ENCODE peak calls at places on chromosomes 7 and 10, in six cellular contexts. One of them, this sample, is unnamed. For H3K4me1, the result is how much of the 10 kb centered on the place peaks cover.

GRCh38 chr10:6402349-6402709 is 177.7 kb downstream of the PRKCQ start:
- DNase-seq in hepatocyte: no peak
- DNase-seq in A549: no peak
- DNase-seq in HCT116: no peak
- DNase-seq in astrocyte: no peak
- DNase-seq in mesendoderm: no peak
- DNase-seq in this sample: no peak

GRCh38 chr7:159038066-159038465 is 106.6 kb downstream of the VIPR2 start:
- DNase-seq in hepatocyte: no peak
- DNase-seq in A549: no peak
- DNase-seq in HCT116: no peak
- DNase-seq in astrocyte: no peak
- DNase-seq in mesendoderm: no peak
- DNase-seq in this sample: no peak

GRCh38 chr7:30276203-30276900 is 8.0 kb upstream of the ZNRF2 start:
- DNase-seq in hepatocyte: peak
- DNase-seq in A549: peak
- DNase-seq in HCT116: peak
- DNase-seq in astrocyte: peak
- DNase-seq in mesendoderm: peak
- DNase-seq in this sample: peak

GRCh38 chr7:93374345-93374940 is 142.3 kb downstream of the VPS50 start:
- DNase-seq in hepatocyte: peak
- DNase-seq in A549: peak
- DNase-seq in HCT116: peak
- DNase-seq in astrocyte: peak
- DNase-seq in mesendoderm: peak
- DNase-seq in this sample: peak

GRCh38 chr10:86372785-86373239 is 6.2 kb upstream of the GRID1 start:
- DNase-seq in hepatocyte: no peak
- DNase-seq in A549: no peak
- DNase-seq in HCT116: no peak
- DNase-seq in astrocyte: no peak
- DNase-seq in mesendoderm: no peak
- DNase-seq in this sample: no peak

GRCh38 chr7:130865408-130866236 is 131.6 kb upstream of the KLF14 start:
- DNase-seq in hepatocyte: peak
- DNase-seq in A549: no peak
- DNase-seq in HCT116: no peak
- DNase-seq in astrocyte: no peak
- DNase-seq in mesendoderm: peak
- DNase-seq in this sample: no peak

GRCh38 chr10:91813251-91813650 is 15.0 kb downstream of the TNKS2 start:
- DNase-seq in hepatocyte: no peak
- DNase-seq in A549: no peak
- DNase-seq in HCT116: no peak
- DNase-seq in astrocyte: no peak
- DNase-seq in mesendoderm: no peak
- DNase-seq in this sample: no peak

GRCh38 chr7:18541871-18542212 is 46.3 kb downstream of the HDAC9 start:
- DNase-seq in hepatocyte: no peak
- DNase-seq in A549: no peak
- DNase-seq in HCT116: no peak
- DNase-seq in astrocyte: no peak
- DNase-seq in mesendoderm: no peak
- DNase-seq in this sample: no peak

GRCh38 chr10:64080071-64080470 is 558.9 kb downstream of the REEP3 start:
- DNase-seq in hepatocyte: no peak
- DNase-seq in A549: no peak
- DNase-seq in HCT116: no peak
- DNase-seq in astrocyte: peak
- DNase-seq in mesendoderm: no peak
- DNase-seq in this sample: no peak

GRCh38 chr10:944034-944831 is 12.7 kb upstream of the LARP4B start:
- DNase-seq in hepatocyte: no peak
- DNase-seq in A549: no peak
- DNase-seq in HCT116: no peak
- DNase-seq in astrocyte: no peak
- DNase-seq in mesendoderm: no peak
- DNase-seq in this sample: peak

GRCh38 chr10:93334181-93334580 is 148.0 kb downstream of the MYOF start:
- DNase-seq in hepatocyte: no peak
- DNase-seq in A549: no peak
- DNase-seq in HCT116: no peak
- DNase-seq in astrocyte: no peak
- DNase-seq in mesendoderm: peak
- DNase-seq in this sample: no peak

GRCh38 chr10:10872035-10872673 is 145.5 kb upstream of the CELF2 start:
- DNase-seq in hepatocyte: peak
- DNase-seq in A549: no peak
- DNase-seq in HCT116: no peak
- DNase-seq in astrocyte: peak
- DNase-seq in mesendoderm: peak
- DNase-seq in this sample: peak

GRCh38 chr10:98006266-98006665 is 24.2 kb downstream of the CRTAC1 start:
- DNase-seq in hepatocyte: peak
- DNase-seq in A549: no peak
- DNase-seq in HCT116: no peak
- DNase-seq in astrocyte: no peak
- DNase-seq in mesendoderm: peak
- DNase-seq in this sample: peak

GRCh38 chr10:88994034-88994433 is 3.4 kb downstream of the FAS start:
- DNase-seq in hepatocyte: no peak
- DNase-seq in A549: no peak
- DNase-seq in HCT116: no peak
- DNase-seq in astrocyte: peak
- DNase-seq in mesendoderm: no peak
- DNase-seq in this sample: no peak

GRCh38 chr10:16360001-16360400 is 76.8 kb upstream of the PTER start:
- DNase-seq in hepatocyte: peak
- DNase-seq in A549: no peak
- DNase-seq in HCT116: no peak
- DNase-seq in astrocyte: no peak
- DNase-seq in mesendoderm: no peak
- DNase-seq in this sample: no peak

GRCh38 chr10:10498781-10499180 is 518.9 kb upstream of the CELF2 start:
- DNase-seq in hepatocyte: no peak
- DNase-seq in A549: no peak
- DNase-seq in HCT116: no peak
- DNase-seq in astrocyte: no peak
- DNase-seq in mesendoderm: no peak
- DNase-seq in this sample: no peak

GRCh38 chr7:144474800-144475521 is 71.5 kb upstream of the NOBOX start:
- DNase-seq in hepatocyte: no peak
- DNase-seq in A549: no peak
- DNase-seq in HCT116: no peak
- DNase-seq in astrocyte: no peak
- DNase-seq in mesendoderm: no peak
- DNase-seq in this sample: no peak

GRCh38 chr10:4331150-4331549 is 494.9 kb upstream of the AKR1E2 start:
- DNase-seq in hepatocyte: no peak
- DNase-seq in A549: no peak
- DNase-seq in HCT116: no peak
- DNase-seq in astrocyte: no peak
- DNase-seq in mesendoderm: peak
- DNase-seq in this sample: no peak

GRCh38 chr7:155451522-155452239 is 6.2 kb upstream of the EN2 start:
- DNase-seq in hepatocyte: no peak
- DNase-seq in A549: no peak
- DNase-seq in HCT116: no peak
- DNase-seq in astrocyte: no peak
- DNase-seq in mesendoderm: peak
- DNase-seq in this sample: no peak

GRCh38 chr10:29557665-29558064 is 77.1 kb downstream of the SVIL start:
- DNase-seq in hepatocyte: no peak
- DNase-seq in A549: no peak
- DNase-seq in HCT116: no peak
- DNase-seq in astrocyte: no peak
- DNase-seq in mesendoderm: no peak
- DNase-seq in this sample: no peak

GRCh38 chr10:93993782-93994668 is at the start of gene PLCE1:
- DNase-seq in hepatocyte: peak
- DNase-seq in A549: peak
- DNase-seq in HCT116: no peak
- DNase-seq in astrocyte: no peak
- DNase-seq in mesendoderm: peak
- DNase-seq in this sample: peak

GRCh38 chr10:43943825-43944360 is 295.2 kb upstream of the ZNF32 start:
- DNase-seq in hepatocyte: no peak
- DNase-seq in A549: no peak
- DNase-seq in HCT116: no peak
- DNase-seq in astrocyte: no peak
- DNase-seq in mesendoderm: no peak
- DNase-seq in this sample: no peak

GRCh38 chr10:44809652-44810051 is 101.5 kb upstream of the TMEM72 start:
- DNase-seq in hepatocyte: no peak
- DNase-seq in A549: no peak
- DNase-seq in HCT116: no peak
- DNase-seq in astrocyte: no peak
- DNase-seq in mesendoderm: peak
- DNase-seq in this sample: no peak

GRCh38 chr10:4763960-4764428 is 62.0 kb upstream of the AKR1E2 start:
- DNase-seq in hepatocyte: no peak
- DNase-seq in A549: no peak
- DNase-seq in HCT116: no peak
- DNase-seq in astrocyte: peak
- DNase-seq in mesendoderm: no peak
- DNase-seq in this sample: no peak

GRCh38 chr7:43589728-43590127 is 6.8 kb downstream of the STK17A start:
- DNase-seq in hepatocyte: no peak
- DNase-seq in A549: no peak
- DNase-seq in HCT116: no peak
- DNase-seq in astrocyte: no peak
- DNase-seq in mesendoderm: no peak
- DNase-seq in this sample: no peak

GRCh38 chr7:107996072-107996824 is 6.7 kb downstream of the LAMB1 start:
- DNase-seq in hepatocyte: no peak
- DNase-seq in A549: no peak
- DNase-seq in HCT116: no peak
- DNase-seq in astrocyte: peak
- DNase-seq in mesendoderm: no peak
- DNase-seq in this sample: no peak

GRCh38 chr10:98376485-98376884 is 38.5 kb downstream of the PYROXD2 start:
- DNase-seq in hepatocyte: no peak
- DNase-seq in A549: no peak
- DNase-seq in HCT116: no peak
- DNase-seq in astrocyte: peak
- DNase-seq in mesendoderm: no peak
- DNase-seq in this sample: no peak

GRCh38 chr7:103079836-103080235 is 4.9 kb downstream of the ARMC10 start:
- DNase-seq in hepatocyte: no peak
- DNase-seq in A549: no peak
- DNase-seq in HCT116: no peak
- DNase-seq in astrocyte: peak
- DNase-seq in mesendoderm: no peak
- DNase-seq in this sample: no peak

GRCh38 chr7:45625067-45625466 is 50.9 kb downstream of the ADCY1 start:
- DNase-seq in hepatocyte: peak
- DNase-seq in A549: no peak
- DNase-seq in HCT116: no peak
- DNase-seq in astrocyte: peak
- DNase-seq in mesendoderm: no peak
- DNase-seq in this sample: no peak

GRCh38 chr10:95414016-95414830 is 123.4 kb upstream of the PDLIM1 start:
- DNase-seq in hepatocyte: no peak
- DNase-seq in A549: no peak
- DNase-seq in HCT116: no peak
- DNase-seq in astrocyte: no peak
- DNase-seq in mesendoderm: no peak
- DNase-seq in this sample: no peak
- H3K4me1 ChIP-seq in hepatocyte: under half
- H3K4me1 ChIP-seq in A549: under half
- H3K4me1 ChIP-seq in HCT116: under half
- H3K4me1 ChIP-seq in astrocyte: under half
- H3K4me1 ChIP-seq in mesendoderm: under half
- H3K4me1 ChIP-seq in this sample: under half

DNA sequence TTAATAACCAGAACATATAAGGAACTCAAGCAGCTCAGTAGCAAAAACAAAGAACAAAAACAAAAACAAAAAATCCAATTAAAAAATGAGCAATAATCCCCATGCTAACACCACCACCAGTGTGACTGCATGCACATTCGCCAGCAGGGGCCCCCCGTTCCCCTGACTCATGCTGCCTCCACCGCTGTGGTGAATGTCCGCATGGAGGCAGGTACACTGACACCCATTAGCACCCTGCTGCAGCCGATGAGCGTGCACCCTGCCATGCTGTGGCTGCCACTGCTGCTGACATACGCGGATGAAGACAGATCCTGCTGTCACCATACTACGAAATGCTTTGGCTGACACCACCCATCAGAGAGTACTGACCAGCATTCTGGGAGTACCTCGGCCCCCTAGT is 321.6 kb upstream of the LRRTM3 start:
- DNase-seq in hepatocyte: no peak
- DNase-seq in A549: no peak
- DNase-seq in HCT116: no peak
- DNase-seq in astrocyte: no peak
- DNase-seq in mesendoderm: peak
- DNase-seq in this sample: no peak
- H3K27ac ChIP-seq in hepatocyte: no peak
- H3K27ac ChIP-seq in A549: no peak
- H3K27ac ChIP-seq in HCT116: no peak
- H3K27ac ChIP-seq in astrocyte: no peak
- H3K27ac ChIP-seq in mesendoderm: no peak
- H3K27ac ChIP-seq in this sample: no peak

GRCh38 chr10:117542706-117543244 is at the start of gene EMX2:
- DNase-seq in hepatocyte: no peak
- DNase-seq in A549: no peak
- DNase-seq in HCT116: no peak
- DNase-seq in astrocyte: no peak
- DNase-seq in mesendoderm: peak
- DNase-seq in this sample: no peak
- H3K4me3 ChIP-seq in hepatocyte: no peak
- H3K4me3 ChIP-seq in A549: peak
- H3K4me3 ChIP-seq in HCT116: peak
- H3K4me3 ChIP-seq in astrocyte: peak
- H3K4me3 ChIP-seq in mesendoderm: peak
- H3K4me3 ChIP-seq in this sample: peak

DNA sequence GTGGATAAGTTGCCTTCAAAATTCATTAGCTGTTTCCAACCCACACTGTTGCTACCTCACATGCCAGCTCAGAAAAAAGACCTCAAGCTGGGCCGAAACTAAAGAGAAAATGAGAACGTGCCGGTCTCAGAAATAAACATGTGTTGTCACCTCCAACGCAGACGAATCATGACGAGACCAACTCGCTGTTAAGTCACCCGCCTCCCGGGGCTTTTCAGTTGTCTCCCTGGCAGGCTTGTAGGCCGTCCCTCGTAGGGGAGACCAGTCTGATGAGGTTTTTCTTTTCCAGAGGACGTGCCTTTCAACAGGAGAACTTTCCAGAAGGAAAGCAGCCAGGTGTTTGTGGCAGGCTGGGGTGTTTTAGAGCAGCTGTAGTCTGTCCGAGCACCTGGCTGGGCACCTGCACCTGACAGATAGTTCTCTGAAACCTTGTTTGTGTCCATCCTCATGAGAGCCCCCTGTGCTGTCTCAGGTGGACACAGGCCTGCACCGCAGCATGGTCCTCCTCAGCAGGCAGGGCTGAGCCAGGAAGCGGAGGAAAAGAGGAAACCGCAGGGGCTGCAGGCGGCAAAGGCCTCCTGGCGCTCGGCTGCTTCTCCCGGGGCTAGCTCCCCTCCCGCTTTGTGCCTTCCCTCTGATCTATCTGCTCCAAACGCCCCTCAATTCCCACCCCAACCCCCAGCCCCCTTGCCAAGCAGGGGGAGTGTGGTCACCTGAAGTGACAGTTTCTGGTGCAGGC is 78.8 kb downstream of the CHST15 start:
- DNase-seq in hepatocyte: no peak
- DNase-seq in A549: no peak
- DNase-seq in HCT116: no peak
- DNase-seq in astrocyte: no peak
- DNase-seq in mesendoderm: no peak
- DNase-seq in this sample: no peak
- H3K4me1 ChIP-seq in hepatocyte: under half
- H3K4me1 ChIP-seq in A549: under half
- H3K4me1 ChIP-seq in HCT116: under half
- H3K4me1 ChIP-seq in astrocyte: under half
- H3K4me1 ChIP-seq in mesendoderm: under half
- H3K4me1 ChIP-seq in this sample: under half